ENCODE peak calls at places on chromosomes 13 and 19, in six cellular contexts. E is HCT116, A is H1, U is GM12878, X is K562, F is HepG2. C is an unnamed sample.

GRCh38 chr13:34941835-34942731 is at the start of gene NBEA:
- DNase-seq in E (peak), A (peak), U (peak), X (peak), F (peak), C (peak)

GRCh38 chr19:8655340-8655709 is 24.9 kb downstream of the NFILZ start:
- DNase-seq in E (no peak), A (no peak), U (no peak), X (peak), F (no peak), C (no peak)

GRCh38 chr13:44045179-44045562 is 165.5 kb downstream of the LACC1 start:
- DNase-seq in E (no peak), A (no peak), U (no peak), X (no peak), F (no peak), C (no peak)

GRCh38 chr13:114234645-114235421 is at the start of gene CDC16:
- DNase-seq in E (peak), A (peak), U (peak), X (peak), F (peak), C (peak)

GRCh38 chr19:52351512-52351911 is 15.5 kb downstream of the ZNF610 start:
- DNase-seq in E (no peak), A (peak), U (no peak), X (no peak), F (no peak), C (peak)

GRCh38 chr19:44684892-44685847 is 13.8 kb upstream of the CEACAM16 start:
- DNase-seq in E (peak), A (no peak), U (no peak), X (peak), F (peak), C (no peak)

GRCh38 chr19:55466246-55466614 is 1.7 kb upstream of the C19orf85 start:
- DNase-seq in E (no peak), A (no peak), U (no peak), X (no peak), F (no peak), C (no peak)

GRCh38 chr13:84997858-84998257 is 801.4 kb downstream of the SLITRK6 start:
- DNase-seq in E (no peak), A (no peak), U (no peak), X (no peak), F (no peak), C (no peak)

GRCh38 chr19:911197-912033 is 1.6 kb downstream of the R3HDM4 start:
- DNase-seq in E (no peak), A (peak), U (no peak), X (no peak), F (no peak), C (no peak)

GRCh38 chr19:41356984-41357739 is 3.4 kb upstream of the TGFB1 start:
- DNase-seq in E (no peak), A (no peak), U (no peak), X (no peak), F (no peak), C (no peak)

GRCh38 chr13:108681986-108682562 is 52.7 kb downstream of the MYO16 start:
- DNase-seq in E (no peak), A (no peak), U (no peak), X (no peak), F (no peak), C (no peak)

DNA sequence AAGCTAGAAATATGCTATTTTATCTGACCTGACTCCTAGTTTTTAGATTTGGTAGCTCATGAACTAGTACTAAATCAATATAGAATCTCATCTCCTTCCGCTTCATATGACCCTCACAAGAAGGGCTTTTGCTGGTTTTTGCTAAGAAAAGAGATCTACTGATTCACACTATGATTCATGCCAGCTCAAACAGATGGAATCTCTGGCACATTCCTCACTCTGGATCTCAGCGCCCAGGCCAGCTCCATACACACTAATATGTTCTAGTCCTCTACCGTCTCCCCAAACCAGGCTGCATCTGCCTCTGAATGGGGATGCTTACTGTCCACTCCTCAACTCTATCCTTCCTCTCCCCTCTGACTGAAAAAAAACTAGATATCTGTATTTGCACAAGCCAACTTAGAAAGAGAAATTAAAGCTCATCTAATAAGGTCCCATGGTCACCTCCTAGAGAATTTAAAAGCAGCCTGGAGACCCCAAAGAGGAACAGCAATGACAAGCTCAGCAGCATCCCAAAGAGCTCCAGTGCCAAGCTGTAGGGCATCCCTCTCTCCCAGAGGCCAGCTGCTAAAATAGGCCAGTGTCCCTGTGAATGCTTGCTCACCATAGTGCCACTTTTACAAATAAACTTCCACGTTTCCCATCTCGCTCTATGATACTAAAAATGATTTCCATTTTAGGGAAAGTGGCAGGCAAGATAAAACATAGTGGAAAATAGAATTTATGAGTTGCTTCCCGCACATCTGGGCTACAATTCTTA is 74.9 kb downstream of the LHFPL6 start:
- DNase-seq in E (peak), A (no peak), U (no peak), X (no peak), F (no peak), C (no peak)
- TF ChIP-seq ATF3 in E (no peak), A (no peak), U (no peak), X (no peak), F (no peak), C (no peak)

GRCh38 chr13:53953205-53953604 is 924.6 kb downstream of the OLFM4 start:
- DNase-seq in E (no peak), A (no peak), U (no peak), X (no peak), F (no peak), C (no peak)
- TF ChIP-seq ATF3 in E (no peak), A (no peak), U (no peak), X (no peak), F (no peak), C (no peak)

GRCh38 chr13:76879211-76879875 is 6.9 kb downstream of the KCTD12 start:
- DNase-seq in E (no peak), A (no peak), U (peak), X (no peak), F (no peak), C (no peak)
- TF ChIP-seq ATF3 in E (no peak), A (no peak), U (no peak), X (no peak), F (no peak), C (no peak)

DNA sequence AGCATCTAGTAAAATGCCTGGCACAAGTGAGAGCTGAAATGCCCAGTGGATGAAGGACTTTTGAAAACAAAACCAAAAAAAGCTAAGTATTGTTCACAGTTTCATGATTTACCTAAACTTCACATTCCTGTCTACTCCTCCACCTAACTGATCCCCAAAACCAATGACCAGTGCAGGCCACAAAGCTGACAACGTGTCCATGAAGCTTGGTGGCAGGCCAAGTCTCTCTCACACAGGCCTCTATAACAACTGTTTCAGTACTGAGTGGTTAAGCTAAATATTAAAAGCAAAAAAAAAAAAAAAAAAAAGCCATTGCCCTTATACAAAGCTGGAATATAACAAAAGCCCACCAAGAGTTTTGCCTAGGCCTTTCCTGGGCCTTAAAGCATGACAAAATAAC is 36.4 kb downstream of the STK24 start:
- DNase-seq in E (no peak), A (no peak), U (no peak), X (no peak), F (no peak), C (no peak)
- TF ChIP-seq ATF3 in E (no peak), A (no peak), U (no peak), X (no peak), F (no peak), C (no peak)